ENCODE peak calls at places on chromosomes 16 and 17, in five cellular contexts. X is posterior vena cava; A is activated T-cell treated with anti-CD3 and anti-CD28 coated beads, Interleukin-2, amount 50 U/mL, for 4 hours; W is ascending aorta; V is Right ventricle myocardium superior. S is an unnamed sample.

GRCh38 chr16:46621006-46621629 is at the start of gene SHCBP1:
- DNase-seq in V (peak; percentile 89), W (peak; percentile 43), X (peak; percentile 94), A (peak; percentile 41), S (no peak)

GRCh38 chr17:10271004-10271620 is 72.7 kb upstream of the GAS7 start:
- DNase-seq in V (no peak), W (no peak), A (no peak), X (no peak), S (no peak)

GRCh38 chr17:50495918-50496317 is 12.3 kb upstream of the MYCBPAP start:
- DNase-seq in W (no peak), A (no peak), X (no peak), V (no peak), S (no peak)

GRCh38 chr17:76152580-76152979 is 11.5 kb upstream of the FOXJ1 start:
- DNase-seq in X (peak; percentile 67), V (no peak), W (no peak), A (no peak), S (no peak)

GRCh38 chr17:65066858-65067257 is 10.3 kb upstream of the GNA13 start:
- DNase-seq in V (no peak), W (no peak), X (no peak), A (no peak), S (no peak)

GRCh38 chr17:28536532-28537218 is 15.7 kb downstream of the UNC119 start:
- DNase-seq in W (no peak), X (no peak), V (no peak), A (no peak), S (no peak)

GRCh38 chr17:47776330-47777197 is 43.5 kb downstream of the TBX21 start:
- DNase-seq in V (no peak), W (no peak), X (no peak), A (peak; percentile 25), S (no peak)

GRCh38 chr16:89581861-89582563 is 6.5 kb downstream of the CPNE7 start:
- DNase-seq in X (no peak), A (no peak), W (no peak), V (no peak), S (no peak)

GRCh38 chr16:87190288-87191240 is 126.6 kb downstream of the C16orf95 start:
- DNase-seq in W (no peak), A (no peak), V (no peak), X (no peak), S (no peak)